ENCODE peak calls at places on chromosomes 11 and 22, in eight cellular contexts. T is effector memory CD4-positive, alpha-beta T cell; B is fibroblast of lung; Y is lower lobe of right lung; Z is mesenchymal stem cell; W is right lobe of liver; H is cardiac muscle cell; G is IMR-90. V is an unnamed sample. For H3K36me3, the result is how much of the 10 kb centered on the place peaks cover.

GRCh38 chr11:100397401-100397800 is 289.7 kb upstream of the ARHGAP42 start:
- DNase-seq in H (no peak), B (no peak), T (no peak), G (no peak), Z (no peak), Y (no peak), W (no peak), V (no peak)

GRCh38 chr11:1199689-1200610 is 22.9 kb upstream of the MUC5B start:
- DNase-seq in Y (peak), H (no peak), Z (no peak), B (no peak), W (peak), T (no peak), G (no peak), V (peak)

GRCh38 chr11:132020001-132020400 is 649.6 kb downstream of the NTM start:
- DNase-seq in W (no peak), H (no peak), Y (no peak), Z (no peak), B (no peak), T (no peak), G (no peak), V (no peak)

GRCh38 chr22:49502126-49502826 is 325.4 kb downstream of the BRD1 start:
- DNase-seq in T (no peak), Z (peak), W (no peak), B (peak), H (no peak), G (no peak), Y (no peak), V (no peak)

GRCh38 chr22:29710922-29711593 is 8.7 kb upstream of the CABP7 start:
- DNase-seq in T (no peak), W (no peak), H (no peak), Y (no peak), G (no peak), Z (no peak), B (no peak), V (no peak)

GRCh38 chr22:50267591-50268390 is 2.4 kb downstream of the MAPK11 start:
- DNase-seq in Y (peak), Z (no peak), W (peak), H (peak), B (peak), T (peak), G (peak), V (no peak)

GRCh38 chr11:102446606-102447005 is 6.0 kb downstream of the TMEM123 start:
- DNase-seq in Z (peak), B (peak), T (no peak), W (no peak), H (peak), Y (no peak), G (peak), V (no peak)

GRCh38 chr11:72781313-72782080 is 12.3 kb downstream of the STARD10 start:
- DNase-seq in Y (peak), H (peak), W (peak), Z (peak), T (peak), G (no peak), B (no peak), V (peak)

GRCh38 chr11:27315816-27316215 is 47.2 kb downstream of the CCDC34 start:
- DNase-seq in W (no peak), H (no peak), Z (no peak), Y (no peak), T (no peak), B (peak), G (no peak), V (no peak)

GRCh38 chr11:34624069-34624468 is 3.2 kb downstream of the EHF start:
- DNase-seq in Z (no peak), T (peak), B (no peak), Y (peak), W (no peak), G (no peak), H (no peak), V (no peak)

GRCh38 chr11:86742436-86742805 is 57.9 kb upstream of the PRSS23 start:
- DNase-seq in G (no peak), B (no peak), T (no peak), W (no peak), H (no peak), Z (no peak), Y (no peak), V (no peak)

GRCh38 chr11:123654566-123655081 is at the start of gene SCN3B:
- DNase-seq in B (peak), W (peak), T (no peak), G (peak), Y (peak), Z (peak), H (peak), V (peak)

GRCh38 chr22:45129703-45130524 is 33.8 kb upstream of the NUP50 start:
- DNase-seq in H (no peak), Y (no peak), T (no peak), Z (no peak), G (no peak), B (no peak), W (no peak), V (no peak)

GRCh38 chr11:86301742-86302091 is 323 bp upstream of the HIKESHI start:
- DNase-seq in Z (no peak), H (no peak), W (no peak), G (no peak), Y (no peak), T (no peak), B (no peak), V (no peak)

GRCh38 chr11:68863553-68864265 is 22.0 kb upstream of the CPT1A start:
- DNase-seq in Z (no peak), Y (no peak), H (no peak), W (no peak), G (no peak), B (no peak), T (no peak), V (no peak)

GRCh38 chr11:71118671-71119250 is 133.6 kb downstream of the SHANK2 start:
- DNase-seq in Z (no peak), Y (no peak), B (no peak), G (no peak), H (no peak), T (no peak), W (no peak), V (no peak)

DNA sequence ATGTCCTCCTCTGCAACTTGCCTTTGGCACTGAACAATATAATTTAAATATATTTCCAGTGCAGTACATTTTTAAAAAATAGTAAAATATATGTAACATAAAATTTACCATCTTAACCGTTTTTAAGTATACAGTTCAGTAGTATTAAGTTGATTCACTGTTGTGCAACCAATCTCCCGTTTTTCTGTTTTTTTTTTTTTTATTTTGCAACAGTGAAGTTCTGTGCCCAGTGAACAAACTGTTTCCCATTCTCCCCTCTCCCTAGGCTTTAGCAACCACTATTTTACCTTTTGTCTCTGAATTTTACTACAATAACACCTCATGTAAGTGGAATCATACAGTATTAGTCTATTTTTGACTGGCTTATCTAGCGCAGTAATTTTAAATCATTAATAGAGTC is 13.8 kb downstream of the PRRG4 start:
- DNase-seq in T (no peak), Y (no peak), G (no peak), B (no peak), Z (no peak), H (no peak), W (no peak), V (no peak)
- H3K36me3 ChIP-seq in T (under half), Y (under half), G (under half), B (under half), Z (under half), H (under half), W (under half), V (under half)

GRCh38 chr11:125496465-125496817 is 376 bp upstream of the FEZ1 start:
- DNase-seq in Z (no peak), W (no peak), B (no peak), H (no peak), G (no peak), T (no peak), Y (no peak), V (no peak)

GRCh38 chr11:125498521-125498920 is 2.5 kb upstream of the FEZ1 start:
- DNase-seq in T (no peak), G (no peak), H (no peak), B (no peak), Z (no peak), W (no peak), Y (no peak), V (no peak)

GRCh38 chr11:125494987-125495725 is 909 bp downstream of the FEZ1 start:
- DNase-seq in Y (no peak), W (peak), H (peak), Z (peak), B (peak), G (peak), T (no peak), V (peak)

GRCh38 chr11:125494033-125494364 is 2.1 kb downstream of the FEZ1 start:
- DNase-seq in W (no peak), T (no peak), G (no peak), B (no peak), Z (no peak), H (no peak), Y (no peak), V (no peak)

DNA sequence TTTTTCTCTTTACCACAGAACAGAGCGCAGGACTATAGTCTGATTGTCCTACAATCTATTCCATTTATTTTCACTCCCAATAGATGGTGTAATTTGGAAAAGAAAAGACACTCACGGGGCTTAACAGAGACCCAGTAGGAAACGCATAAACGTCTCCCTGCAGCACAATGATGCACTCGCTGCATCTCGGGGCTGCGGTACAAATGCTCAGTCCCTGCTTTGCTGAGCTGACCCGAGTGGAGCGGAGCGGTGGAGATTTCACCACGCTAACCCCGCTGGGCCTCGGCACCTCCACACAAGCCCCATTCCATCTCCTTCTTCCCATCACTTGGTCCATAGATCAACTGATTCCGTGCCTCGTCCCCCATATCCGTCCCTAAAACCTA is 1.5 kb downstream of the FEZ1 start:
- DNase-seq in B (peak), Y (no peak), W (no peak), G (peak), Z (peak), T (no peak), H (peak), V (no peak)
- H3K4me3 ChIP-seq in B (peak), Y (peak), W (peak), G (peak), Z (peak), T (peak), H (peak), V (no peak)

GRCh38 chr22:20799449-20799848 is 25.5 kb downstream of the SERPIND1 start:
- DNase-seq in B (no peak), W (no peak), G (no peak), Y (no peak), Z (no peak), T (no peak), H (no peak), V (no peak)

GRCh38 chr22:20802922-20803553 is 29.1 kb downstream of the SERPIND1 start:
- DNase-seq in W (no peak), H (no peak), Y (no peak), G (no peak), T (no peak), Z (no peak), B (no peak), V (no peak)

GRCh38 chr22:20803696-20804324 is 29.9 kb downstream of the SERPIND1 start:
- DNase-seq in T (no peak), B (peak), W (peak), H (peak), G (peak), Y (no peak), Z (peak), V (peak)

GRCh38 chr22:20804650-20805049 is 30.7 kb downstream of the SERPIND1 start:
- DNase-seq in Z (no peak), G (no peak), H (no peak), T (no peak), B (no peak), Y (no peak), W (no peak), V (no peak)

GRCh38 chr22:20802452-20802851 is 28.5 kb downstream of the SERPIND1 start:
- DNase-seq in H (no peak), B (no peak), T (no peak), Z (no peak), Y (no peak), W (no peak), G (no peak), V (no peak)
- H3K36me3 ChIP-seq in H (half or more), B (under half), T (half or more), Z (half or more), Y (half or more), W (half or more), G (under half), V (half or more)

DNA sequence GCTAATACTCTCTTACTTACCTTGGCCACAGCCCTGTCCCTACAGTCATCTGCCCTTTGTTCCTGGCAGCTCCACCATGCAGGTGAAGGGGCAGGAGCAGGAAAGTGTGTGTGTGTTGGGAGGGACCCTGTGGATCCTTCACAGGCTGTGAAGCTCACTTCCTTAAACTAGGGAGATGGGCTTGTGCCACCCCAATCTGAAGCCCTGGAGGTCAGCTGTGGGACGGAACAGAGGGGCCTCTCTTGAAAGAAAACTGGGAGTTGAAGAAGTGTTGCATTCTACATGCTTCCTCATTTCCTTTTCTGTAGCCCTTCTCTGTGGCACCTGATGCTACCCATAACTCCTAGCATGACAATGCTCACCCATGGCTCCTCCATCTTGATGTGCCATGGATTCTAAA is 11.7 kb downstream of the FADS1 start:
- DNase-seq in G (no peak), H (no peak), T (no peak), Z (no peak), Y (no peak), W (no peak), B (no peak), V (no peak)
- H3K4me3 ChIP-seq in G (no peak), H (no peak), T (no peak), Z (no peak), Y (no peak), W (no peak), B (no peak), V (no peak)